ENCODE peak calls at places on chromosomes 3 and 15, in four cellular contexts. I is tibial nerve, R is uterus, V is heart left ventricle. J is an unnamed sample. For H3K4me1 and H3K9me3, the result is how much of the 10 kb centered on the place peaks cover.

GRCh38 chr3:116256843-116257485 is 188.3 kb downstream of the LSAMP start:
- DNase-seq in R (no peak), I (no peak), V (no peak), J (no peak)

GRCh38 chr15:78929536-78930264 is 15.1 kb downstream of the CTSH start:
- DNase-seq in I (no peak), V (no peak), R (no peak), J (no peak)

GRCh38 chr15:29812384-29812694 is 9.9 kb downstream of the TJP1 start:
- DNase-seq in I (no peak), R (no peak), V (no peak), J (no peak)

GRCh38 chr3:14016900-14017475 is 107.7 kb downstream of the CHCHD4 start:
- DNase-seq in I (no peak), V (no peak), R (no peak), J (no peak)

GRCh38 chr3:8458235-8458634 is 43.4 kb upstream of the LMCD1 start:
- DNase-seq in I (no peak), V (no peak), R (no peak), J (no peak)

GRCh38 chr15:63166219-63166618 is 8.9 kb upstream of the RPS27L start:
- DNase-seq in I (no peak), R (no peak), V (no peak), J (no peak)

GRCh38 chr3:124800076-124800475 is 69.8 kb downstream of the UMPS start:
- DNase-seq in V (no peak), I (no peak), R (no peak), J (no peak)

GRCh38 chr15:31439328-31439727 is 112.7 kb downstream of the KLF13 start:
- DNase-seq in I (no peak), R (no peak), V (no peak), J (no peak)

GRCh38 chr15:63491979-63492378 is 12.4 kb upstream of the USP3 start:
- DNase-seq in I (no peak), R (no peak), V (no peak), J (no peak)

GRCh38 chr15:94287794-94288246 is 56.5 kb downstream of the MCTP2 start:
- DNase-seq in I (no peak), V (no peak), R (no peak), J (peak)

GRCh38 chr3:12999147-13000140 is 73.8 kb downstream of the IQSEC1 start:
- DNase-seq in I (peak), R (peak), V (peak), J (peak)

GRCh38 chr15:97966924-97967620 is 6.6 kb downstream of the ARRDC4 start:
- DNase-seq in I (no peak), V (no peak), R (no peak), J (no peak)

GRCh38 chr15:70964686-70965085 is 72.1 kb downstream of the LRRC49 start:
- DNase-seq in V (no peak), I (no peak), R (no peak), J (no peak)

GRCh38 chr3:127107491-127108375 is 85.2 kb upstream of the PRR23E start:
- DNase-seq in V (no peak), I (no peak), R (no peak), J (no peak)

GRCh38 chr3:2838533-2839157 is 271.5 kb downstream of the IL5RA start:
- DNase-seq in V (no peak), R (no peak), I (no peak), J (no peak)

GRCh38 chr3:58384381-58385090 is 49.1 kb downstream of the PDHB start:
- DNase-seq in R (no peak), I (no peak), V (no peak), J (no peak)

GRCh38 chr3:27078246-27078913 is 290.8 kb downstream of the NEK10 start:
- DNase-seq in V (no peak), I (no peak), R (no peak), J (no peak)

GRCh38 chr15:71596672-71597071 is 213.7 kb upstream of the NR2E3 start:
- DNase-seq in I (peak), V (peak), R (peak), J (peak)

GRCh38 chr3:51983578-51984268 is 388 bp downstream of the ACY1 start:
- DNase-seq in V (no peak), I (no peak), R (no peak), J (no peak)
- H3K4me1 ChIP-seq in V (under half), I (under half), R (under half), J (half or more)

GRCh38 chr15:99435138-99435695 is 130.6 kb upstream of the MEF2A start:
- DNase-seq in I (no peak), R (peak), V (peak), J (peak)
- TF ChIP-seq POLR2A in I (no peak), R (no peak), V (no peak), J (no peak)

DNA sequence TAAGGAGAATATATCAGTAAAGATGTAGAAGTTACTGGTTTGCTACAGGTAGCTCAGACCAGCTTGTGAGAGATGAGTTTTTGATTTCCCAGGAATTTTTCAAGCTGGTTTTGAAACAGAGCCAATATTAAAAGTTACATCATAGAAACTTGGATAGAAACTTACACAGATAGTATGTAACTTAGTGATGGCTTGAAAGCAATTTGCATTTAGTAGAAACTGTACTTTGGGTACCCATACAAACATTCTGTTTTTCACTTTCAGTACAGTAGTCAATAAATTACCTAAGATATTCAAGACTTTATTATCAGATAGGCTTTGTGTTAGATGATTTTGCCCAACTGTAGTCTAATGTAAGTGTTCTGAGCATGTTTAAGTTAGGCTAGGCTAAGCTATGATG is 93.4 kb downstream of the RBMS3 start:
- DNase-seq in V (no peak), I (no peak), R (no peak), J (no peak)
- H3K9me3 ChIP-seq in V (under half), I (under half), R (under half), J (under half)

DNA sequence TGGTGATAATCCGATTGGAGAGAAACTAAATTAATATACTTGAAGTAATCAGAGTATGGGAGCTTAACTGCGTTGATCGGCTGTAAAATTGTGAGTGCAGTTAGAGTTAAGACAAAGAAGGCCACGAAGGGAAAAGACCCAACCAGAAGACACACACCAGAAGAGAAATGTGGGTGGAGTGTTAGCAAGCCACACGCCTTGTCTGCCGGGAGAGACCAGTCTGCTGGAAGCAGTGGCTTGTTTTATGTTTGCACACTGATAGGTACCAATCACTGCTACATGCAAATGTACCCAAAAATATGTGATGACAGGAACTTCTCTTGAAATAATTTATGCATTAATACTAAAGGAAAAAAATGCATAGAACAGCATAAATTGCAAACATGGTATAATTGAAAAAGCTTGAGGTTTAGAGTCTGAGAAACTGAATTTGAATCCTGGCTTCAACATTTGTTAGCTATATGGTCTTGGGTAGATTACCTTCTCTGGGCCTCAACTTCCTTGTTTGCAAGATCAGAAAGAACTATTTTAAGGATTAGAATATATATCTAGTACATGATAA is 23.1 kb downstream of the EEFSEC start:
- DNase-seq in I (no peak), R (no peak), V (no peak), J (no peak)
- H3K4me1 ChIP-seq in I (under half), R (under half), V (under half), J (under half)